ENCODE peak calls at places on chromosomes 2 and 18, in six cellular contexts. One of them, this sample, is unnamed.

GRCh38 chr2:27996156-27996920 is 105.8 kb downstream of the BABAM2 start:
- DNase-seq in transverse colon: no peak
- DNase-seq in left ventricle myocardium inferior: no peak
- DNase-seq in tibial nerve: no peak
- DNase-seq in GM23338: no peak
- DNase-seq in A549: no peak
- DNase-seq in this sample: no peak

GRCh38 chr18:76494541-76495403 is at the start of gene ZNF516:
- DNase-seq in transverse colon: no peak
- DNase-seq in left ventricle myocardium inferior: peak
- DNase-seq in tibial nerve: peak
- DNase-seq in GM23338: peak
- DNase-seq in A549: peak
- DNase-seq in this sample: no peak

GRCh38 chr2:70116936-70117554 is 29.8 kb downstream of the PCBP1 start:
- DNase-seq in transverse colon: no peak
- DNase-seq in left ventricle myocardium inferior: no peak
- DNase-seq in tibial nerve: no peak
- DNase-seq in GM23338: no peak
- DNase-seq in A549: no peak
- DNase-seq in this sample: no peak

GRCh38 chr18:7146067-7146466 is 28.5 kb upstream of the LAMA1 start:
- DNase-seq in transverse colon: no peak
- DNase-seq in left ventricle myocardium inferior: no peak
- DNase-seq in tibial nerve: no peak
- DNase-seq in GM23338: no peak
- DNase-seq in A549: no peak
- DNase-seq in this sample: no peak

GRCh38 chr2:136134126-136134525 is 16.2 kb upstream of the CXCR4 start:
- DNase-seq in transverse colon: no peak
- DNase-seq in left ventricle myocardium inferior: no peak
- DNase-seq in tibial nerve: no peak
- DNase-seq in GM23338: no peak
- DNase-seq in A549: no peak
- DNase-seq in this sample: no peak

GRCh38 chr18:12657849-12658829 is at the start of gene SPIRE1:
- DNase-seq in transverse colon: peak
- DNase-seq in left ventricle myocardium inferior: peak
- DNase-seq in tibial nerve: peak
- DNase-seq in GM23338: peak
- DNase-seq in A549: peak
- DNase-seq in this sample: peak

GRCh38 chr18:13223341-13224148 is 5.0 kb downstream of the LDLRAD4 start:
- DNase-seq in transverse colon: peak
- DNase-seq in left ventricle myocardium inferior: peak
- DNase-seq in tibial nerve: no peak
- DNase-seq in GM23338: no peak
- DNase-seq in A549: no peak
- DNase-seq in this sample: no peak

GRCh38 chr2:8984152-8984551 is 19.3 kb downstream of the MBOAT2 start:
- DNase-seq in transverse colon: no peak
- DNase-seq in left ventricle myocardium inferior: no peak
- DNase-seq in tibial nerve: no peak
- DNase-seq in GM23338: no peak
- DNase-seq in A549: no peak
- DNase-seq in this sample: no peak

GRCh38 chr18:24987933-24988840 is 363.8 kb downstream of the ZNF521 start:
- DNase-seq in transverse colon: no peak
- DNase-seq in left ventricle myocardium inferior: peak
- DNase-seq in tibial nerve: peak
- DNase-seq in GM23338: no peak
- DNase-seq in A549: no peak
- DNase-seq in this sample: no peak

GRCh38 chr2:81304154-81304830 is 999.7 kb upstream of the LRRTM1 start:
- DNase-seq in transverse colon: no peak
- DNase-seq in left ventricle myocardium inferior: no peak
- DNase-seq in tibial nerve: no peak
- DNase-seq in GM23338: peak
- DNase-seq in A549: no peak
- DNase-seq in this sample: no peak

GRCh38 chr18:3107740-3108151 is 94.8 kb upstream of the LPIN2 start:
- DNase-seq in transverse colon: no peak
- DNase-seq in left ventricle myocardium inferior: no peak
- DNase-seq in tibial nerve: no peak
- DNase-seq in GM23338: no peak
- DNase-seq in A549: no peak
- DNase-seq in this sample: no peak

GRCh38 chr18:77166523-77166922 is 33.9 kb upstream of the MBP start:
- DNase-seq in transverse colon: no peak
- DNase-seq in left ventricle myocardium inferior: no peak
- DNase-seq in tibial nerve: no peak
- DNase-seq in GM23338: no peak
- DNase-seq in A549: no peak
- DNase-seq in this sample: no peak

GRCh38 chr2:26978061-26978596 is 7.7 kb downstream of the MAPRE3 start:
- DNase-seq in transverse colon: peak
- DNase-seq in left ventricle myocardium inferior: peak
- DNase-seq in tibial nerve: no peak
- DNase-seq in GM23338: no peak
- DNase-seq in A549: no peak
- DNase-seq in this sample: no peak

GRCh38 chr18:73614812-73615211 is 532.8 kb downstream of the FBXO15 start:
- DNase-seq in transverse colon: no peak
- DNase-seq in left ventricle myocardium inferior: no peak
- DNase-seq in tibial nerve: no peak
- DNase-seq in GM23338: no peak
- DNase-seq in A549: no peak
- DNase-seq in this sample: no peak

GRCh38 chr2:193279361-193279760 is 1084.6 kb upstream of the TMEFF2 start:
- DNase-seq in transverse colon: no peak
- DNase-seq in left ventricle myocardium inferior: no peak
- DNase-seq in tibial nerve: no peak
- DNase-seq in GM23338: no peak
- DNase-seq in A549: no peak
- DNase-seq in this sample: no peak

GRCh38 chr2:215764441-215765048 is 248.8 kb downstream of the MREG start:
- DNase-seq in transverse colon: no peak
- DNase-seq in left ventricle myocardium inferior: no peak
- DNase-seq in tibial nerve: no peak
- DNase-seq in GM23338: no peak
- DNase-seq in A549: no peak
- DNase-seq in this sample: no peak

GRCh38 chr2:179410552-179411356 is 146.1 kb upstream of the SESTD1 start:
- DNase-seq in transverse colon: peak
- DNase-seq in left ventricle myocardium inferior: no peak
- DNase-seq in tibial nerve: peak
- DNase-seq in GM23338: peak
- DNase-seq in A549: peak
- DNase-seq in this sample: peak

GRCh38 chr2:185066128-185066527 is 467.8 kb downstream of the ZNF804A start:
- DNase-seq in transverse colon: no peak
- DNase-seq in left ventricle myocardium inferior: no peak
- DNase-seq in tibial nerve: no peak
- DNase-seq in GM23338: no peak
- DNase-seq in A549: no peak
- DNase-seq in this sample: no peak

GRCh38 chr2:112831956-112832567 is 4.5 kb downstream of the IL1B start:
- DNase-seq in transverse colon: no peak
- DNase-seq in left ventricle myocardium inferior: no peak
- DNase-seq in tibial nerve: no peak
- DNase-seq in GM23338: no peak
- DNase-seq in A549: no peak
- DNase-seq in this sample: no peak

GRCh38 chr2:112830469-112830868 is 6.1 kb downstream of the IL1B start:
- DNase-seq in transverse colon: no peak
- DNase-seq in left ventricle myocardium inferior: no peak
- DNase-seq in tibial nerve: no peak
- DNase-seq in GM23338: no peak
- DNase-seq in A549: no peak
- DNase-seq in this sample: no peak

GRCh38 chr2:112831380-112831930 is 5.1 kb downstream of the IL1B start:
- DNase-seq in transverse colon: no peak
- DNase-seq in left ventricle myocardium inferior: no peak
- DNase-seq in tibial nerve: no peak
- DNase-seq in GM23338: no peak
- DNase-seq in A549: no peak
- DNase-seq in this sample: no peak

GRCh38 chr2:112829247-112829646 is 7.3 kb downstream of the IL1B start:
- DNase-seq in transverse colon: no peak
- DNase-seq in left ventricle myocardium inferior: no peak
- DNase-seq in tibial nerve: no peak
- DNase-seq in GM23338: no peak
- DNase-seq in A549: no peak
- DNase-seq in this sample: no peak

GRCh38 chr2:112829931-112830330 is 6.6 kb downstream of the IL1B start:
- DNase-seq in transverse colon: no peak
- DNase-seq in left ventricle myocardium inferior: no peak
- DNase-seq in tibial nerve: no peak
- DNase-seq in GM23338: no peak
- DNase-seq in A549: no peak
- DNase-seq in this sample: no peak
- H3K27ac ChIP-seq in transverse colon: no peak
- H3K27ac ChIP-seq in left ventricle myocardium inferior: no peak
- H3K27ac ChIP-seq in tibial nerve: no peak
- H3K27ac ChIP-seq in GM23338: no peak
- H3K27ac ChIP-seq in A549: no peak
- H3K27ac ChIP-seq in this sample: no peak

GRCh38 chr2:42906557-42907380 is 114.4 kb upstream of the HAAO start:
- DNase-seq in transverse colon: peak
- DNase-seq in left ventricle myocardium inferior: peak
- DNase-seq in tibial nerve: peak
- DNase-seq in GM23338: peak
- DNase-seq in A549: no peak
- DNase-seq in this sample: peak

GRCh38 chr2:42907835-42908234 is 115.5 kb upstream of the HAAO start:
- DNase-seq in transverse colon: no peak
- DNase-seq in left ventricle myocardium inferior: no peak
- DNase-seq in tibial nerve: no peak
- DNase-seq in GM23338: no peak
- DNase-seq in A549: no peak
- DNase-seq in this sample: no peak

GRCh38 chr2:42910657-42911405 is 118.4 kb upstream of the HAAO start:
- DNase-seq in transverse colon: no peak
- DNase-seq in left ventricle myocardium inferior: no peak
- DNase-seq in tibial nerve: no peak
- DNase-seq in GM23338: no peak
- DNase-seq in A549: no peak
- DNase-seq in this sample: no peak

GRCh38 chr2:42909966-42910365 is 117.6 kb upstream of the HAAO start:
- DNase-seq in transverse colon: no peak
- DNase-seq in left ventricle myocardium inferior: no peak
- DNase-seq in tibial nerve: no peak
- DNase-seq in GM23338: no peak
- DNase-seq in A549: no peak
- DNase-seq in this sample: no peak

DNA sequence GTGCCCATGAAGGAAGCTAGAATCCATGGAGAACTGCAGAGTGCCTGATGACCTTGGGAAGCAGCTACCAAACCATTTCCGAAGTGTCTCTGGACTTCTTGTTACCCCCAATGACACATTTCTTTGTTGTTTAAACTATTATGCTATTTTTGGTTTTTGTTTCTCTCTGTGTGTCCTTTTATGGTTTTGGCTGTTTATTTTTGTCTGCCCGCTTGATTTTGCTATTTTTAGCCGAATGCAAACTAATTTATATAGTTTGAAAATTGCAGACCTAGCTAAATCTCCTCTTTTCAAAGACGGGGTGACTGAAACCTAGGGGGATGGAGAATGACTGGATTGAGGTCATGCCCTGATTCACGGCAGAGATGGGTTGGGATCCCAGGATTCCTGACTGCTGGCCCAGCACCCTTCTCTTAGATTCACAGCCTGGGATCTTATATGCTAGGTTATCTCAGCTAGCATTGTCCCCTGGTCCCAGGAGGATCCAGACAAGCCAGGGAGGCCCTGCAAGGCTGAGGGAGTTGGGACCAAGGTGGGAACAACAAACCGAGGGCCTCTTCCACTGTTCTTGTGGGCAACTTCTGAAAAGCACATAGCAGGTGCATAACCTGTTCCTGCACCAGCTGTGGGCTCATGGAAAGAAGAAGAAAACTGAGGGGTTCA is 116.3 kb upstream of the HAAO start:
- DNase-seq in transverse colon: no peak
- DNase-seq in left ventricle myocardium inferior: no peak
- DNase-seq in tibial nerve: no peak
- DNase-seq in GM23338: no peak
- DNase-seq in A549: no peak
- DNase-seq in this sample: no peak
- H3K27ac ChIP-seq in transverse colon: peak
- H3K27ac ChIP-seq in left ventricle myocardium inferior: peak
- H3K27ac ChIP-seq in tibial nerve: no peak
- H3K27ac ChIP-seq in GM23338: no peak
- H3K27ac ChIP-seq in A549: no peak
- H3K27ac ChIP-seq in this sample: no peak

DNA sequence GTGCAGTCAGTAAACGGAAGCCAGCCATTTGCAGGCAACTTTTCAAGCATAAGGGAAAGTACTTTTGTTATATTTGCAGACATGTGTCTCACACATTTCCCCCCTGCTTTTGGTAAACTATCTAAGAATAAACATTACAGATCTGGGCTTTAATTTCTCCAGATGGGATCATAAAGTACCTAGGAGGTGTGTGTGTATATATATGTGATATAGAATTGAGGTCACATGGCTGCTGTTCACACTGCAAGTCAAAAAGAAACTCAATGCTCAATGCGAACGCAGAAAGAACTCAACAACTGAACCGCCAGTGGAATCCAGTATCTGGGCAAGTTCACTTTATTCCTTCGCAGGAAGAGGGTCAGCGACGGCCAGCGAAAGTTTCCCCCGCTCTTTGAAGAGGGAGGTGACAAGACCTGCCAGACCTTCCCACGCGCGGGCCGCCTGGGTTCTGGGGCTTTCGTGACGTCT is 17.7 kb downstream of the POU3F3 start:
- DNase-seq in transverse colon: no peak
- DNase-seq in left ventricle myocardium inferior: no peak
- DNase-seq in tibial nerve: no peak
- DNase-seq in GM23338: peak
- DNase-seq in A549: no peak
- DNase-seq in this sample: no peak
- H3K27ac ChIP-seq in transverse colon: no peak
- H3K27ac ChIP-seq in left ventricle myocardium inferior: no peak
- H3K27ac ChIP-seq in tibial nerve: no peak
- H3K27ac ChIP-seq in GM23338: no peak
- H3K27ac ChIP-seq in A549: no peak
- H3K27ac ChIP-seq in this sample: peak

GRCh38 chr2:134773372-134774073 is 54.7 kb upstream of the TMEM163 start:
- DNase-seq in transverse colon: no peak
- DNase-seq in left ventricle myocardium inferior: no peak
- DNase-seq in tibial nerve: no peak
- DNase-seq in GM23338: peak
- DNase-seq in A549: no peak
- DNase-seq in this sample: no peak
- H3K27ac ChIP-seq in transverse colon: no peak
- H3K27ac ChIP-seq in left ventricle myocardium inferior: no peak
- H3K27ac ChIP-seq in tibial nerve: no peak
- H3K27ac ChIP-seq in GM23338: no peak
- H3K27ac ChIP-seq in A549: no peak
- H3K27ac ChIP-seq in this sample: no peak

GRCh38 chr2:234483568-234484251 is 13.2 kb downstream of the ARL4C start:
- DNase-seq in transverse colon: peak
- DNase-seq in left ventricle myocardium inferior: no peak
- DNase-seq in tibial nerve: no peak
- DNase-seq in GM23338: peak
- DNase-seq in A549: no peak
- DNase-seq in this sample: no peak
- H3K27ac ChIP-seq in transverse colon: no peak
- H3K27ac ChIP-seq in left ventricle myocardium inferior: no peak
- H3K27ac ChIP-seq in tibial nerve: no peak
- H3K27ac ChIP-seq in GM23338: no peak
- H3K27ac ChIP-seq in A549: peak
- H3K27ac ChIP-seq in this sample: no peak

GRCh38 chr2:238284802-238285515 is 3.5 kb downstream of the PER2 start:
- DNase-seq in transverse colon: peak
- DNase-seq in left ventricle myocardium inferior: no peak
- DNase-seq in tibial nerve: no peak
- DNase-seq in GM23338: no peak
- DNase-seq in A549: no peak
- DNase-seq in this sample: no peak
- H3K27ac ChIP-seq in transverse colon: peak
- H3K27ac ChIP-seq in left ventricle myocardium inferior: peak
- H3K27ac ChIP-seq in tibial nerve: no peak
- H3K27ac ChIP-seq in GM23338: no peak
- H3K27ac ChIP-seq in A549: peak
- H3K27ac ChIP-seq in this sample: peak